ENCODE peak calls at places on chromosome 20, in four cellular contexts. One of them, this sample, is unnamed. For H3K27me3, the result is how much of the 10 kb centered on the place peaks cover.

GRCh38 chr20:62860391-62860923 is 1.2 kb downstream of the TCFL5 start:
- DNase-seq in cardiac muscle cell: peak
- DNase-seq in left lung: peak
- DNase-seq in endothelial cell of umbilical vein: peak
- DNase-seq in this sample: no peak

GRCh38 chr20:36153754-36154695 is 515 bp upstream of the EPB41L1 start:
- DNase-seq in endothelial cell of umbilical vein: peak
- DNase-seq in cardiac muscle cell: peak
- DNase-seq in left lung: peak
- DNase-seq in this sample: no peak

GRCh38 chr20:4233520-4233919 is 218.2 kb upstream of the RNF24 start:
- DNase-seq in cardiac muscle cell: no peak
- DNase-seq in left lung: no peak
- DNase-seq in endothelial cell of umbilical vein: no peak
- DNase-seq in this sample: no peak

GRCh38 chr20:47854687-47855212 is 69.5 kb upstream of the SULF2 start:
- DNase-seq in left lung: no peak
- DNase-seq in cardiac muscle cell: peak
- DNase-seq in endothelial cell of umbilical vein: peak
- DNase-seq in this sample: no peak

GRCh38 chr20:6626805-6627204 is 140.7 kb upstream of the BMP2 start:
- DNase-seq in endothelial cell of umbilical vein: no peak
- DNase-seq in cardiac muscle cell: no peak
- DNase-seq in left lung: no peak
- DNase-seq in this sample: no peak

GRCh38 chr20:37194616-37195015 is 15.3 kb upstream of the MROH8 start:
- DNase-seq in endothelial cell of umbilical vein: peak
- DNase-seq in left lung: no peak
- DNase-seq in cardiac muscle cell: no peak
- DNase-seq in this sample: no peak

GRCh38 chr20:17229256-17229655 is 2.4 kb downstream of the PCSK2 start:
- DNase-seq in endothelial cell of umbilical vein: no peak
- DNase-seq in left lung: no peak
- DNase-seq in cardiac muscle cell: no peak
- DNase-seq in this sample: no peak

GRCh38 chr20:19981091-19981490 is 36.1 kb upstream of the NAA20 start:
- DNase-seq in left lung: no peak
- DNase-seq in endothelial cell of umbilical vein: peak
- DNase-seq in cardiac muscle cell: peak
- DNase-seq in this sample: no peak

GRCh38 chr20:49320460-49320859 is 42.6 kb upstream of the ZNFX1 start:
- DNase-seq in endothelial cell of umbilical vein: peak
- DNase-seq in left lung: no peak
- DNase-seq in cardiac muscle cell: peak
- DNase-seq in this sample: no peak

GRCh38 chr20:35871311-35871771 is 83.0 kb downstream of the SCAND1 start:
- DNase-seq in endothelial cell of umbilical vein: peak
- DNase-seq in left lung: no peak
- DNase-seq in cardiac muscle cell: peak
- DNase-seq in this sample: no peak

GRCh38 chr20:363319-364078 is 16.6 kb downstream of the NRSN2 start:
- DNase-seq in endothelial cell of umbilical vein: no peak
- DNase-seq in cardiac muscle cell: no peak
- DNase-seq in left lung: no peak
- DNase-seq in this sample: no peak

GRCh38 chr20:39164642-39165041 is 202.5 kb downstream of the DHX35 start:
- DNase-seq in cardiac muscle cell: no peak
- DNase-seq in left lung: no peak
- DNase-seq in endothelial cell of umbilical vein: no peak
- DNase-seq in this sample: no peak

DNA sequence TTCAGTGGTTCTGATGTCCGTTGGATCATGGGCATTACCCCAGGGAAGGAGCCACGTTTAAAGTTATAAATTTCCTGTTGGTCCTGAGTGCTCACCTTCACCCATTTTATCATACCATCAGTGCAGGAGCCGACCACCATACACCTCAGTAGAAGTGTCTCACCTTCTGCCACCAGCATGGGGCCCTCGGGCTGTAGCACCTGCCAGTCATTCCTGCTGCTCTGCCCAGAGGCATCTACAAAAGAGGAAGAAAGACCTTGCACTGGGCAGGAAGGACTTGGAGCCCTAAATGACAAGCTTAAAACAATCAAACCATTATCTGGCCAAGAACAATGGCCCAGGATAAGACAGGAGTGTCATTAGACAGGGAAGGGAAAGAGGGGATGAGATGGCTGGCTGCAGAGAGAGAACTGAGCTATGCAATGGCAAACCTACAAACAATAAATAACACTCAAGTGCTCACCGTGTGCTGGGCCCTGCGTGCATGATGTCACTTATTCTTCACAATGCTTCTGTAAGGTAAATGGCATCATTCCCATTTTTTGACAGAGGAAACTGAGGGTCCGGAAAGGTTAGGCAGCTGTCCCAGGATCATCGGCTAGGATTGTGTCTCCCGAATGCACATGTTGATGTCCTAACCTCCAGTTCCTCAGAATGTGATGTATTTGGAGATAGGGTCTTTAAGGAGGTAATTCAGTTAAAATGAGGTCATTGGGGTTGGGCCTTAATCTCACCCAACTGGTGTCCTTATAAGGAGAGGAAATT is 11.2 kb downstream of the SIRPB2 start:
- DNase-seq in endothelial cell of umbilical vein: no peak
- DNase-seq in cardiac muscle cell: no peak
- DNase-seq in left lung: no peak
- DNase-seq in this sample: no peak
- H3K27me3 ChIP-seq in endothelial cell of umbilical vein: under half
- H3K27me3 ChIP-seq in cardiac muscle cell: under half
- H3K27me3 ChIP-seq in left lung: under half
- H3K27me3 ChIP-seq in this sample: under half

GRCh38 chr20:12269579-12269978 is 351.9 kb downstream of the BTBD3 start:
- DNase-seq in left lung: no peak
- DNase-seq in endothelial cell of umbilical vein: no peak
- DNase-seq in cardiac muscle cell: no peak
- DNase-seq in this sample: no peak
- H3K27me3 ChIP-seq in left lung: under half
- H3K27me3 ChIP-seq in endothelial cell of umbilical vein: under half
- H3K27me3 ChIP-seq in cardiac muscle cell: under half
- H3K27me3 ChIP-seq in this sample: under half

DNA sequence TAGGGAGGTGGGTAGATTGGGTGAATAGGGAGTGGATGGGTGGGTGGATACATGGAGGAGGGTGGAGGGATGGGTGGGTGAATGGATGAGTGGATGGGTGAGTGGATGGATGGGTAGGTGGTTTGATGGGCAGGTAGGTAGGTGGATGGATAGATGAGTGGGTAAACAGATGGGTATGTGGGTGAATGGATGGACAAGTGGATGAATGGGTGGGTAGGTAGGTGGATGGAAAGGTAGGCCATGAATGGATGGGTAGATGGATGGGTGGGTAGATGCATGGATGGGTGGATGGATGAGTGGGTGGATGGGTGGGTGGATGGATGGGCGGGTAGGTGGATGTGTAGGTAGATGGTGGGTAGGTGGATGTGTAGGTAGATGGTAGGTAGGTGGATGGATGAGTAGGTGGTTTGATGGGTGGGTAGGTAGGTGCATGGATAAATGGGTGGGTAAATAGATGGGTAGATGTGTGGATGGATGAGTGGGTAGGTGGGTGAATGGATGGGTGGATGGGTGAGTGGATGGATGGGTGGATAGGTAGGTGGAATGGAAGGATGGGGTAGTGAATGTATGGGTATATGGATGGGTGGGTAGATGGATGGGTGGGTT is 51.4 kb downstream of the NPEPL1 start:
- DNase-seq in endothelial cell of umbilical vein: no peak
- DNase-seq in cardiac muscle cell: no peak
- DNase-seq in left lung: no peak
- DNase-seq in this sample: no peak
- H3K27me3 ChIP-seq in endothelial cell of umbilical vein: under half
- H3K27me3 ChIP-seq in cardiac muscle cell: under half
- H3K27me3 ChIP-seq in left lung: under half
- H3K27me3 ChIP-seq in this sample: under half

DNA sequence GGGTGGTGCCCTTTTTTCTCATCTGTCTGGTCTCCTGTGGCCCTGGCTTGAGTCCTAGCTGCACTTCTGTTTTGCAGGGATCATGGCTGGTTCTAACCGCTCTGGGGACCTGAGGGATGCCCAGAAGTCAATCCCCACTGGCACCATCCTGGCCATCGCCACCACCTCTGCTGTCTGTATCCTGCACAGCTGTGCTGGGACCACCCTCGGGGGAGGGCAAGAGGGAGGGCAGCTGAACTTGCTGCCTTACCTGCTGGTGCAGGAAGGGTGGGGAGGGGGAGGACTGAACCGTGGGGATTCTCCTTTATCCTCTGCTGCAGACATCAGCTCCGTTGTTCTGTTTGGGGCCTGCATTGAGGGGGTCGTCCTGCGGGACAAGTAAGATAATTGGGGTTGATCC is 14.5 kb downstream of the SLC12A5 start:
- DNase-seq in left lung: no peak
- DNase-seq in endothelial cell of umbilical vein: no peak
- DNase-seq in cardiac muscle cell: no peak
- DNase-seq in this sample: no peak
- H3K27me3 ChIP-seq in left lung: under half
- H3K27me3 ChIP-seq in endothelial cell of umbilical vein: under half
- H3K27me3 ChIP-seq in cardiac muscle cell: under half
- H3K27me3 ChIP-seq in this sample: under half